ENCODE peak calls at places on chromosomes 11 and 22, in five cellular contexts. One of them, this sample, is unnamed.

GRCh38 chr11:9852465-9852864 is 188.6 kb downstream of the SWAP70 start:
- DNase-seq in ACHN: no peak
- DNase-seq in stimulated activated CD8-positive, alpha-beta memory T cell treated with anti-CD3 and anti-CD28 coated beads, Interleukin-7, amount 100 ng/mL, for 1 hour: no peak
- DNase-seq in uterus: no peak
- DNase-seq in NCI-H524: no peak
- DNase-seq in this sample: no peak

GRCh38 chr11:45872513-45873356 is 12.7 kb upstream of the MAPK8IP1 start:
- DNase-seq in NCI-H524: peak; percentile 34
- DNase-seq in ACHN: peak; percentile 68
- DNase-seq in stimulated activated CD8-positive, alpha-beta memory T cell treated with anti-CD3 and anti-CD28 coated beads, Interleukin-7, amount 100 ng/mL, for 1 hour: no peak
- DNase-seq in uterus: no peak
- DNase-seq in this sample: no peak

GRCh38 chr22:43889366-43890253 is 2.2 kb downstream of the PNPLA5 start:
- DNase-seq in NCI-H524: no peak
- DNase-seq in uterus: no peak
- DNase-seq in stimulated activated CD8-positive, alpha-beta memory T cell treated with anti-CD3 and anti-CD28 coated beads, Interleukin-7, amount 100 ng/mL, for 1 hour: no peak
- DNase-seq in ACHN: peak; percentile 26
- DNase-seq in this sample: no peak

GRCh38 chr22:20589614-20590476 is 82.4 kb downstream of the MED15 start:
- DNase-seq in NCI-H524: no peak
- DNase-seq in uterus: no peak
- DNase-seq in stimulated activated CD8-positive, alpha-beta memory T cell treated with anti-CD3 and anti-CD28 coated beads, Interleukin-7, amount 100 ng/mL, for 1 hour: no peak
- DNase-seq in ACHN: no peak
- DNase-seq in this sample: no peak

GRCh38 chr22:24416611-24417010 is 10.8 kb upstream of the ADORA2A start:
- DNase-seq in ACHN: no peak
- DNase-seq in uterus: no peak
- DNase-seq in stimulated activated CD8-positive, alpha-beta memory T cell treated with anti-CD3 and anti-CD28 coated beads, Interleukin-7, amount 100 ng/mL, for 1 hour: no peak
- DNase-seq in NCI-H524: no peak
- DNase-seq in this sample: no peak

GRCh38 chr11:6655020-6655789 is 404 bp downstream of the DCHS1 start:
- DNase-seq in NCI-H524: no peak
- DNase-seq in stimulated activated CD8-positive, alpha-beta memory T cell treated with anti-CD3 and anti-CD28 coated beads, Interleukin-7, amount 100 ng/mL, for 1 hour: no peak
- DNase-seq in ACHN: no peak
- DNase-seq in uterus: peak; percentile 51
- DNase-seq in this sample: no peak

GRCh38 chr22:27212617-27213177 is 555.3 kb downstream of the MIAT start:
- DNase-seq in uterus: peak; percentile 86
- DNase-seq in stimulated activated CD8-positive, alpha-beta memory T cell treated with anti-CD3 and anti-CD28 coated beads, Interleukin-7, amount 100 ng/mL, for 1 hour: no peak
- DNase-seq in NCI-H524: peak; percentile 70
- DNase-seq in ACHN: peak; percentile 59
- DNase-seq in this sample: no peak

GRCh38 chr22:37990302-37990701 is 5.9 kb upstream of the SOX10 start:
- DNase-seq in stimulated activated CD8-positive, alpha-beta memory T cell treated with anti-CD3 and anti-CD28 coated beads, Interleukin-7, amount 100 ng/mL, for 1 hour: no peak
- DNase-seq in uterus: no peak
- DNase-seq in ACHN: no peak
- DNase-seq in NCI-H524: no peak
- DNase-seq in this sample: no peak

GRCh38 chr11:82176365-82176764 is 557.3 kb downstream of the FAM181B start:
- DNase-seq in stimulated activated CD8-positive, alpha-beta memory T cell treated with anti-CD3 and anti-CD28 coated beads, Interleukin-7, amount 100 ng/mL, for 1 hour: no peak
- DNase-seq in ACHN: no peak
- DNase-seq in NCI-H524: no peak
- DNase-seq in uterus: no peak
- DNase-seq in this sample: no peak